ENCODE peak calls at places on chromosomes 5 and 9, in seven cellular contexts. One of them, this sample, is unnamed.

GRCh38 chr5:135488727-135489465 is 36.7 kb upstream of the TIFAB start:
- DNase-seq in GDM1: no peak
- DNase-seq in fibroblast of mammary gland: peak
- DNase-seq in activated CD4-positive, CD25-positive, alpha-beta regulatory T cell treated with anti-CD3 and anti-CD28 coated beads, Interleukin-2, amount 50 U/mL, for 72 hours: no peak
- DNase-seq in colonic mucosa: no peak
- DNase-seq in iris pigment epithelial cell: peak
- DNase-seq in AG08396: peak
- DNase-seq in this sample: peak

GRCh38 chr9:124869466-124869985 is 7.6 kb downstream of the ARPC5L start:
- DNase-seq in fibroblast of mammary gland: no peak
- DNase-seq in iris pigment epithelial cell: peak
- DNase-seq in colonic mucosa: peak
- DNase-seq in AG08396: peak
- DNase-seq in activated CD4-positive, CD25-positive, alpha-beta regulatory T cell treated with anti-CD3 and anti-CD28 coated beads, Interleukin-2, amount 50 U/mL, for 72 hours: peak
- DNase-seq in GDM1: no peak
- DNase-seq in this sample: no peak

GRCh38 chr9:4592886-4593285 is 69.2 kb upstream of the PLPP6 start:
- DNase-seq in GDM1: no peak
- DNase-seq in AG08396: no peak
- DNase-seq in iris pigment epithelial cell: peak
- DNase-seq in fibroblast of mammary gland: no peak
- DNase-seq in colonic mucosa: no peak
- DNase-seq in activated CD4-positive, CD25-positive, alpha-beta regulatory T cell treated with anti-CD3 and anti-CD28 coated beads, Interleukin-2, amount 50 U/mL, for 72 hours: no peak
- DNase-seq in this sample: no peak

GRCh38 chr5:167381457-167381856 is 910.0 kb upstream of the WWC1 start:
- DNase-seq in fibroblast of mammary gland: no peak
- DNase-seq in activated CD4-positive, CD25-positive, alpha-beta regulatory T cell treated with anti-CD3 and anti-CD28 coated beads, Interleukin-2, amount 50 U/mL, for 72 hours: no peak
- DNase-seq in AG08396: no peak
- DNase-seq in colonic mucosa: no peak
- DNase-seq in iris pigment epithelial cell: no peak
- DNase-seq in GDM1: no peak
- DNase-seq in this sample: no peak

GRCh38 chr5:113520429-113520828 is 6.9 kb downstream of the YTHDC2 start:
- DNase-seq in AG08396: peak
- DNase-seq in activated CD4-positive, CD25-positive, alpha-beta regulatory T cell treated with anti-CD3 and anti-CD28 coated beads, Interleukin-2, amount 50 U/mL, for 72 hours: no peak
- DNase-seq in iris pigment epithelial cell: peak
- DNase-seq in GDM1: no peak
- DNase-seq in colonic mucosa: no peak
- DNase-seq in fibroblast of mammary gland: peak
- DNase-seq in this sample: no peak

GRCh38 chr9:69420611-69421270 is 95.7 kb downstream of the ENTREP1 start:
- DNase-seq in GDM1: no peak
- DNase-seq in activated CD4-positive, CD25-positive, alpha-beta regulatory T cell treated with anti-CD3 and anti-CD28 coated beads, Interleukin-2, amount 50 U/mL, for 72 hours: no peak
- DNase-seq in iris pigment epithelial cell: no peak
- DNase-seq in AG08396: no peak
- DNase-seq in fibroblast of mammary gland: no peak
- DNase-seq in colonic mucosa: no peak
- DNase-seq in this sample: no peak

GRCh38 chr5:56155085-56155484 is 78.0 kb downstream of the ANKRD55 start:
- DNase-seq in iris pigment epithelial cell: no peak
- DNase-seq in activated CD4-positive, CD25-positive, alpha-beta regulatory T cell treated with anti-CD3 and anti-CD28 coated beads, Interleukin-2, amount 50 U/mL, for 72 hours: no peak
- DNase-seq in fibroblast of mammary gland: no peak
- DNase-seq in GDM1: peak
- DNase-seq in AG08396: no peak
- DNase-seq in colonic mucosa: no peak
- DNase-seq in this sample: no peak

GRCh38 chr9:131530546-131530929 is 525 bp downstream of the UCK1 start:
- DNase-seq in colonic mucosa: peak
- DNase-seq in AG08396: peak
- DNase-seq in GDM1: no peak
- DNase-seq in iris pigment epithelial cell: peak
- DNase-seq in fibroblast of mammary gland: peak
- DNase-seq in activated CD4-positive, CD25-positive, alpha-beta regulatory T cell treated with anti-CD3 and anti-CD28 coated beads, Interleukin-2, amount 50 U/mL, for 72 hours: peak
- DNase-seq in this sample: no peak

GRCh38 chr5:61575103-61575502 is 243.0 kb downstream of the ZSWIM6 start:
- DNase-seq in AG08396: peak
- DNase-seq in colonic mucosa: no peak
- DNase-seq in GDM1: no peak
- DNase-seq in fibroblast of mammary gland: peak
- DNase-seq in activated CD4-positive, CD25-positive, alpha-beta regulatory T cell treated with anti-CD3 and anti-CD28 coated beads, Interleukin-2, amount 50 U/mL, for 72 hours: no peak
- DNase-seq in iris pigment epithelial cell: peak
- DNase-seq in this sample: no peak

GRCh38 chr5:19771174-19771835 is 216.7 kb downstream of the CDH18 start:
- DNase-seq in activated CD4-positive, CD25-positive, alpha-beta regulatory T cell treated with anti-CD3 and anti-CD28 coated beads, Interleukin-2, amount 50 U/mL, for 72 hours: no peak
- DNase-seq in fibroblast of mammary gland: no peak
- DNase-seq in colonic mucosa: no peak
- DNase-seq in GDM1: no peak
- DNase-seq in iris pigment epithelial cell: peak
- DNase-seq in AG08396: no peak
- DNase-seq in this sample: no peak

GRCh38 chr9:132356276-132356924 is 1.6 kb upstream of the SETX start:
- DNase-seq in AG08396: no peak
- DNase-seq in GDM1: no peak
- DNase-seq in iris pigment epithelial cell: no peak
- DNase-seq in activated CD4-positive, CD25-positive, alpha-beta regulatory T cell treated with anti-CD3 and anti-CD28 coated beads, Interleukin-2, amount 50 U/mL, for 72 hours: no peak
- DNase-seq in colonic mucosa: no peak
- DNase-seq in fibroblast of mammary gland: no peak
- DNase-seq in this sample: no peak

GRCh38 chr5:81066102-81066501 is 105.9 kb downstream of the RASGRF2 start:
- DNase-seq in colonic mucosa: no peak
- DNase-seq in activated CD4-positive, CD25-positive, alpha-beta regulatory T cell treated with anti-CD3 and anti-CD28 coated beads, Interleukin-2, amount 50 U/mL, for 72 hours: no peak
- DNase-seq in fibroblast of mammary gland: no peak
- DNase-seq in GDM1: no peak
- DNase-seq in iris pigment epithelial cell: no peak
- DNase-seq in AG08396: no peak
- DNase-seq in this sample: no peak

GRCh38 chr5:142821733-142822487 is 51.7 kb downstream of the ARHGAP26 start:
- DNase-seq in fibroblast of mammary gland: peak
- DNase-seq in AG08396: peak
- DNase-seq in iris pigment epithelial cell: peak
- DNase-seq in colonic mucosa: no peak
- DNase-seq in GDM1: no peak
- DNase-seq in activated CD4-positive, CD25-positive, alpha-beta regulatory T cell treated with anti-CD3 and anti-CD28 coated beads, Interleukin-2, amount 50 U/mL, for 72 hours: no peak
- DNase-seq in this sample: no peak

GRCh38 chr5:61301345-61301744 is 30.7 kb upstream of the ZSWIM6 start:
- DNase-seq in iris pigment epithelial cell: peak
- DNase-seq in AG08396: peak
- DNase-seq in colonic mucosa: no peak
- DNase-seq in fibroblast of mammary gland: peak
- DNase-seq in activated CD4-positive, CD25-positive, alpha-beta regulatory T cell treated with anti-CD3 and anti-CD28 coated beads, Interleukin-2, amount 50 U/mL, for 72 hours: no peak
- DNase-seq in GDM1: no peak
- DNase-seq in this sample: no peak

GRCh38 chr5:167743685-167744084 is 547.8 kb upstream of the WWC1 start:
- DNase-seq in iris pigment epithelial cell: peak
- DNase-seq in fibroblast of mammary gland: peak
- DNase-seq in activated CD4-positive, CD25-positive, alpha-beta regulatory T cell treated with anti-CD3 and anti-CD28 coated beads, Interleukin-2, amount 50 U/mL, for 72 hours: no peak
- DNase-seq in colonic mucosa: no peak
- DNase-seq in AG08396: peak
- DNase-seq in GDM1: no peak
- DNase-seq in this sample: no peak

GRCh38 chr9:73081979-73082657 is 69.5 kb upstream of the ANXA1 start:
- DNase-seq in colonic mucosa: no peak
- DNase-seq in fibroblast of mammary gland: peak
- DNase-seq in activated CD4-positive, CD25-positive, alpha-beta regulatory T cell treated with anti-CD3 and anti-CD28 coated beads, Interleukin-2, amount 50 U/mL, for 72 hours: no peak
- DNase-seq in iris pigment epithelial cell: peak
- DNase-seq in AG08396: peak
- DNase-seq in GDM1: peak
- DNase-seq in this sample: no peak

GRCh38 chr5:114089247-114089646 is 272.6 kb upstream of the KCNN2 start:
- DNase-seq in fibroblast of mammary gland: no peak
- DNase-seq in iris pigment epithelial cell: no peak
- DNase-seq in GDM1: no peak
- DNase-seq in AG08396: no peak
- DNase-seq in colonic mucosa: no peak
- DNase-seq in activated CD4-positive, CD25-positive, alpha-beta regulatory T cell treated with anti-CD3 and anti-CD28 coated beads, Interleukin-2, amount 50 U/mL, for 72 hours: no peak
- DNase-seq in this sample: no peak

GRCh38 chr5:35538198-35538931 is 79.3 kb upstream of the SPEF2 start:
- DNase-seq in activated CD4-positive, CD25-positive, alpha-beta regulatory T cell treated with anti-CD3 and anti-CD28 coated beads, Interleukin-2, amount 50 U/mL, for 72 hours: no peak
- DNase-seq in colonic mucosa: no peak
- DNase-seq in fibroblast of mammary gland: no peak
- DNase-seq in GDM1: no peak
- DNase-seq in iris pigment epithelial cell: no peak
- DNase-seq in AG08396: no peak
- DNase-seq in this sample: no peak

GRCh38 chr5:175847503-175847902 is 23.9 kb upstream of the CPLX2 start:
- DNase-seq in iris pigment epithelial cell: peak
- DNase-seq in colonic mucosa: no peak
- DNase-seq in activated CD4-positive, CD25-positive, alpha-beta regulatory T cell treated with anti-CD3 and anti-CD28 coated beads, Interleukin-2, amount 50 U/mL, for 72 hours: no peak
- DNase-seq in GDM1: no peak
- DNase-seq in fibroblast of mammary gland: peak
- DNase-seq in AG08396: peak
- DNase-seq in this sample: no peak

GRCh38 chr5:58149750-58150149 is 310.1 kb downstream of the PLK2 start:
- DNase-seq in iris pigment epithelial cell: no peak
- DNase-seq in fibroblast of mammary gland: no peak
- DNase-seq in colonic mucosa: no peak
- DNase-seq in AG08396: no peak
- DNase-seq in GDM1: no peak
- DNase-seq in activated CD4-positive, CD25-positive, alpha-beta regulatory T cell treated with anti-CD3 and anti-CD28 coated beads, Interleukin-2, amount 50 U/mL, for 72 hours: no peak
- DNase-seq in this sample: no peak

GRCh38 chr5:43772601-43773031 is 169.6 kb downstream of the NNT start:
- DNase-seq in colonic mucosa: no peak
- DNase-seq in iris pigment epithelial cell: peak
- DNase-seq in GDM1: no peak
- DNase-seq in AG08396: no peak
- DNase-seq in activated CD4-positive, CD25-positive, alpha-beta regulatory T cell treated with anti-CD3 and anti-CD28 coated beads, Interleukin-2, amount 50 U/mL, for 72 hours: no peak
- DNase-seq in fibroblast of mammary gland: peak
- DNase-seq in this sample: peak